ENCODE peak calls at places on chromosomes 12 and 14, in six cellular contexts. A is uterus, G is cardiac muscle cell, F is aorta, P is lower lobe of right lung, C is colonic mucosa. R is an unnamed sample.

GRCh38 chr14:77260199-77260598 is 10.8 kb downstream of the NGB start:
- DNase-seq in A (no peak), G (no peak), F (no peak), P (no peak), C (no peak), R (no peak)

GRCh38 chr12:121799175-121799841 is 4.5 kb upstream of the SETD1B start:
- DNase-seq in A (peak; percentile 77), G (peak; percentile 78), F (no peak), P (peak; percentile 77), C (peak; percentile 84), R (peak; percentile 76)

GRCh38 chr12:122950276-122950675 is 16.0 kb downstream of the ABCB9 start:
- DNase-seq in A (no peak), G (no peak), F (no peak), P (no peak), C (no peak), R (no peak)

GRCh38 chr12:84807249-84807648 is 105.3 kb downstream of the SLC6A15 start:
- DNase-seq in A (no peak), G (no peak), F (no peak), P (no peak), C (no peak), R (no peak)

GRCh38 chr12:115135800-115136211 is 451.8 kb upstream of the TBX3 start:
- DNase-seq in A (peak; percentile 15), G (peak; percentile 86), F (no peak), P (peak; percentile 49), C (peak; percentile 38), R (no peak)

GRCh38 chr12:84644936-84645335 is 267.7 kb downstream of the SLC6A15 start:
- DNase-seq in A (no peak), G (no peak), F (no peak), P (no peak), C (no peak), R (no peak)

GRCh38 chr12:5498081-5498480 is 66.2 kb downstream of the NTF3 start:
- DNase-seq in A (no peak), G (no peak), F (no peak), P (no peak), C (no peak), R (peak; percentile 17)

GRCh38 chr12:51819851-51820720 is 28.4 kb downstream of the FIGNL2 start:
- DNase-seq in A (peak; percentile 31), G (no peak), F (no peak), P (peak; percentile 36), C (peak; percentile 55), R (no peak)

GRCh38 chr12:128190614-128191013 is 76.4 kb upstream of the TMEM132C start:
- DNase-seq in A (no peak), G (no peak), F (no peak), P (no peak), C (no peak), R (no peak)

GRCh38 chr12:42235426-42235825 is 2.6 kb downstream of the YAF2 start:
- DNase-seq in A (peak; percentile 26), G (no peak), F (no peak), P (no peak), C (peak; percentile 24), R (no peak)

GRCh38 chr12:114848661-114849060 is 164.7 kb upstream of the TBX3 start:
- DNase-seq in A (no peak), G (peak; percentile 91), F (no peak), P (no peak), C (no peak), R (no peak)

GRCh38 chr14:22472935-22473854 is 115.8 kb downstream of the DAD1 start:
- DNase-seq in A (no peak), G (peak; percentile 74), F (no peak), P (no peak), C (peak; percentile 50), R (no peak)

GRCh38 chr14:71130491-71131179 is 223.4 kb downstream of the PCNX1 start:
- DNase-seq in A (no peak), G (peak; percentile 87), F (no peak), P (no peak), C (no peak), R (peak; percentile 17)

GRCh38 chr14:72500234-72500838 is 393.6 kb downstream of the DPF3 start:
- DNase-seq in A (no peak), G (no peak), F (no peak), P (no peak), C (no peak), R (no peak)

GRCh38 chr14:103638594-103638993 is 9.6 kb downstream of the KLC1 start:
- DNase-seq in A (no peak), G (no peak), F (no peak), P (no peak), C (no peak), R (no peak)

GRCh38 chr14:99624024-99624423 is 20.0 kb upstream of the CCDC85C start:
- DNase-seq in A (no peak), G (no peak), F (peak; percentile 53), P (no peak), C (no peak), R (no peak)
- H3K4me1 ChIP-seq in A (no peaks in the 10 kb centered on the region), G (peaks cover 6% of the 10 kb centered on the region), F (no peaks in the 10 kb centered on the region), P (peaks cover 7% of the 10 kb centered on the region), C (no peaks in the 10 kb centered on the region), R (peaks cover 7% of the 10 kb centered on the region)

GRCh38 chr12:2385529-2385928 is 332.7 kb downstream of the CACNA1C start:
- DNase-seq in A (no peak), G (no peak), F (no peak), P (no peak), C (no peak), R (no peak)
- H3K27me3 ChIP-seq in A (no peaks in the 10 kb centered on the region), G (no peaks in the 10 kb centered on the region), F (no peaks in the 10 kb centered on the region), P (no peaks in the 10 kb centered on the region), C (no peaks in the 10 kb centered on the region), R (no peaks in the 10 kb centered on the region)

DNA sequence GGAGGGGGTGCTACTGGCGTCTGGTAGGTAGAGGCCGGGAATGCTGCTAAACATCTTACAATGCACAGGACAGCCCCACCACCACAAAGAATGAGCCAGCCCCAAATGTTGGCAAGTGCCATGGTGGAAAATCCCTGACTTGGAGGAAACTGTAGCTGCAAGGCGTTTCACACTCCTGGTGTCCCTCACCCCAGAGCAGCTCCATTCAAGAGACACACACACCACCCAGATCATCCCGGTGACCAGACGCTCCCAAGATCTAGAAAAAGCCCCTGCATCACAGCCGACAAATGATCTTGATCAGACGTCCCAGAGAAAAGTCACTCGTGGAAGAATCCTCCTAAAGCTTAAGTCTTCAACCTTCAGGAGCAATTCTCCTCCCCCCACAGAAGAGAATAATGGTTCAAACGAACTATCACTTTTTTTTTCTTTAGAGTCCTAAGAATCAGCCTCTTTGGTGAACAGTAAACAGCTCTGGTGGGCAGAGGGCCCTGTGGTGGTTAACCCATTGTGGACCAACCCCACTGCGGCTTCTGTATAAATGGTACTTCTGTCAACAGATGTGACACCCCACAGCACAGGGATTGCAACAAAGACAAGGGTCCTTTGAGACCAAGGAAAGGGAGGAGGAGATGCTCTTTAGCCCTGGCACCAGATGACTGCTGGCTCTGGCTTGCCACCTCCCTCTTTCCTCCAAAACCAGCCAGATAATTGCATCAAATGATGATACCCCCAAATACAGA is 2.7 kb downstream of the GLTP start:
- DNase-seq in A (no peak), G (no peak), F (no peak), P (no peak), C (no peak), R (no peak)
- H3K27ac ChIP-seq in A (no peak overlapping the region), G (no peak overlapping the region), F (no peak overlapping the region), P (no peak overlapping the region), C (no peak overlapping the region), R (no peak overlapping the region)

DNA sequence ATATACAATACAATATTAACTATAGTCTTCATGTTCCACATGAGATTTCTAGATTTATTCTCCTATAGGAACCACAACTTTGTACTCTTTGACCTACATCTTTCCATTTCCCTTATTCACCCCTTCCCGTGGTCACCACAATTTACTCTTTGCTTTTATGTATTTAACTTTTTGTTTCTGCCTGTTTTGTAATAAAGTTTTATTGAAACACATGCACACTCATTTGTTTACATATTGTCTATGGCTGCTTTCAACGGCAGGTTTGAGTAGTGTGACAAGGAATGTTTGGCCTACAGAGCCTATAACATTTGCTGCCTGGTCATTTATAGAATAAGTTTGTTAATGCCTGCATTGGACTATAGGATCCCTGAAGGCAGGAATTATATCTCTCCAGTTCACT is 231.1 kb downstream of the CRADD start:
- DNase-seq in A (no peak), G (no peak), F (no peak), P (no peak), C (no peak), R (no peak)
- H3K4me1 ChIP-seq in A (no peaks in the 10 kb centered on the region), G (peaks cover 6% of the 10 kb centered on the region), F (no peaks in the 10 kb centered on the region), P (no peaks in the 10 kb centered on the region), C (peaks cover 3% of the 10 kb centered on the region), R (no peaks in the 10 kb centered on the region)

GRCh38 chr12:72273499-72273837 is 1.3 kb downstream of the TRHDE start:
- DNase-seq in A (peak; percentile 13), G (no peak), F (peak; percentile 61), P (no peak), C (no peak), R (no peak)
- H3K27me3 ChIP-seq in A (no peaks in the 10 kb centered on the region), G (peaks cover 79% of the 10 kb centered on the region), F (no peaks in the 10 kb centered on the region), P (peaks cover 32% of the 10 kb centered on the region), C (peaks cover 34% of the 10 kb centered on the region), R (peaks cover 81% of the 10 kb centered on the region)

DNA sequence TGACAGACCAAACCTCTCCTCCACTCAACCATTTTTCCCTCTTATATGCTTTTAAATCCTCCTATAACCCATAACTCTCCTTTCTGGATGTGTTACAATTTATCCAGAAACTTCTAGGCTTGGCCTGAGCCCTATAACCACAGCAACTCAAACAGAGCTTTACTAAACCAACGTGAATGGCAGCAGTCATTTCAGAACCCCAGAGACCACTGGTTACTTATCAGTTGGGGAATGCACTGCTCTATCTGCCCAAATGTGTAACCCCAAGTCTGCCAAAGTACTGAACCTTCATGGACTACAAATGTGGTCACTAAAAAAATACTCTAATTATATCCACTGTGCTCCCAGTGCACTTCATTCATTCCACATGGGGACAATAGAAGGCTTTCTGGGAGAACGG is 42.0 kb downstream of the NAA25 start:
- DNase-seq in A (no peak), G (no peak), F (no peak), P (no peak), C (no peak), R (no peak)
- H3K27ac ChIP-seq in A (no peak overlapping the region), G (peak overlapping the region; percentile 60), F (no peak overlapping the region), P (no peak overlapping the region), C (no peak overlapping the region), R (no peak overlapping the region)

DNA sequence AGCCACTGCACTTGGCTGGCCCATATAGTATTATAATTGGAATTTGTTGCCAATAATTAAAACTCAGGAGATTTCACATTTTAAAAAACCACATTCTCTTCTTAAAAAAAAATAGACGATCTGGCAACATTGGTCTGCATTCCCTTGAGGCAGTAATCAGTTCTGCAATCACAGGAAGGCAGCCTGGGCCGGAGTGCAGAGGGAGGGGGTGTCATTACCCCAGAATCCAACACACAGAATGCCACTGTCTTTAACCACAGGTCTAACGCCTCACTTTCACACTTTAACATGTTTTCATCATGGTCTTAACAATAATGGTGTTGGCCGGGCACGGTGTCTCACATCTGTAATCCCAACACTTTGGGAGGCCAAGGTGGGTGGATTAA is 100.1 kb downstream of the SCARB1 start:
- DNase-seq in A (no peak), G (peak; percentile 30), F (no peak), P (no peak), C (no peak), R (no peak)
- H3K4me1 ChIP-seq in A (peaks cover 5% of the 10 kb centered on the region), G (peaks cover 14% of the 10 kb centered on the region), F (peaks cover 2% of the 10 kb centered on the region), P (peaks cover 49% of the 10 kb centered on the region), C (no peaks in the 10 kb centered on the region), R (no peaks in the 10 kb centered on the region)

R was measured in foreskin keratinocyte.